ENCODE peak calls at places on chromosomes 7 and 10, in ten cellular contexts. N is EL, B is astrocyte of the cerebellum, K is astrocyte, I is lung, F is GM18507, J is NCI-H1092 treated with DMSO at 0.1 percent for 48 hours, M is iPS DF 6.9, T is amygdala, V is HEK293T. U is an unnamed sample.

GRCh38 chr7:25037325-25037724 is 57.3 kb upstream of the OSBPL3 start:
- DNase-seq in N (no peak), B (no peak), K (no peak), I (no peak), F (no peak), J (no peak), M (no peak), T (no peak), V (no peak), U (no peak)

GRCh38 chr10:119567978-119568377 is 25.5 kb upstream of the RGS10 start:
- DNase-seq in N (no peak), B (no peak), K (no peak), I (no peak), F (no peak), J (no peak), M (no peak), T (no peak), V (no peak), U (no peak)

GRCh38 chr10:26881600-26882331 is 21.0 kb upstream of the ABI1 start:
- DNase-seq in N (peak; percentile 60), B (peak; percentile 67), K (peak; percentile 47), I (no peak), F (no peak), J (peak; percentile 45), M (no peak), T (no peak), V (peak; percentile 57), U (peak; percentile 81)

GRCh38 chr7:24907311-24907886 is 72.6 kb downstream of the OSBPL3 start:
- DNase-seq in N (peak; percentile 74), B (no peak), K (peak; percentile 85), I (no peak), F (no peak), J (no peak), M (no peak), T (no peak), V (no peak), U (peak; percentile 90)

GRCh38 chr10:128854965-128855364 is 612.1 kb upstream of the MGMT start:
- DNase-seq in N (no peak), B (peak; percentile 69), K (peak; percentile 30), I (peak; percentile 84), F (no peak), J (no peak), M (no peak), T (no peak), V (no peak), U (no peak)

GRCh38 chr7:76343294-76343930 is 15.4 kb downstream of the YWHAG start:
- DNase-seq in N (no peak), B (no peak), K (no peak), I (no peak), F (no peak), J (no peak), M (no peak), T (no peak), V (no peak), U (peak; percentile 56)

GRCh38 chr7:123945938-123946337 is 20.9 kb downstream of the SPAM1 start:
- DNase-seq in N (no peak), B (no peak), K (no peak), I (no peak), F (no peak), J (no peak), M (no peak), T (no peak), V (no peak), U (no peak)

GRCh38 chr7:95585426-95585789 is 10.9 kb downstream of the PDK4 start:
- DNase-seq in N (no peak), B (no peak), K (no peak), I (no peak), F (no peak), J (no peak), M (no peak), T (no peak), V (no peak), U (no peak)

GRCh38 chr10:99661370-99661749 is 2.1 kb downstream of the ENTPD7 start:
- DNase-seq in N (peak; percentile 93), B (no peak), K (peak; percentile 86), I (no peak), F (no peak), J (no peak), M (no peak), T (no peak), V (no peak), U (peak; percentile 98)

GRCh38 chr10:50469778-50470193 is 154.0 kb downstream of the SGMS1 start:
- DNase-seq in N (no peak), B (no peak), K (no peak), I (no peak), F (no peak), J (no peak), M (no peak), T (no peak), V (no peak), U (no peak)

GRCh38 chr10:58237014-58237830 is 30.5 kb downstream of the IPMK start:
- DNase-seq in N (peak; percentile 90), B (peak; percentile 86), K (peak; percentile 95), I (no peak), F (no peak), J (no peak), M (no peak), T (no peak), V (no peak), U (peak; percentile 94)

GRCh38 chr7:6307762-6308161 is 35.3 kb upstream of the CYTH3 start:
- DNase-seq in N (peak; percentile 35), B (no peak), K (no peak), I (no peak), F (no peak), J (no peak), M (no peak), T (no peak), V (no peak), U (peak; percentile 57)

GRCh38 chr10:101008823-101009423 is 9.3 kb downstream of the LZTS2 start:
- DNase-seq in N (no peak), B (no peak), K (no peak), I (no peak), F (no peak), J (no peak), M (no peak), T (no peak), V (no peak), U (no peak)

GRCh38 chr10:90930971-90931841 is 10.3 kb upstream of the ANKRD1 start:
- DNase-seq in N (peak; percentile 97), B (peak; percentile 87), K (peak; percentile 98), I (peak; percentile 39), F (no peak), J (no peak), M (peak; percentile 55), T (no peak), V (peak; percentile 19), U (peak; percentile 74)

GRCh38 chr7:149845257-149845980 is 7.2 kb downstream of the ZNF862 start:
- DNase-seq in N (no peak), B (no peak), K (no peak), I (no peak), F (no peak), J (no peak), M (no peak), T (no peak), V (no peak), U (no peak)

GRCh38 chr7:66110861-66111260 is 3.8 kb upstream of the CRCP start:
- DNase-seq in N (peak; percentile 98), B (peak; percentile 85), K (peak; percentile 97), I (no peak), F (no peak), J (no peak), M (no peak), T (no peak), V (no peak), U (peak; percentile 98)

GRCh38 chr7:19408821-19409220 is 263.6 kb upstream of the FERD3L start:
- DNase-seq in N (no peak), B (no peak), K (no peak), I (no peak), F (no peak), J (no peak), M (no peak), T (no peak), V (no peak), U (no peak)

GRCh38 chr7:51126324-51126723 is 190.3 kb downstream of the COBL start:
- DNase-seq in N (no peak), B (no peak), K (no peak), I (no peak), F (no peak), J (no peak), M (no peak), T (no peak), V (no peak), U (no peak)

GRCh38 chr7:117673367-117673766 is 193.5 kb downstream of the CFTR start:
- DNase-seq in N (no peak), B (no peak), K (peak; percentile 16), I (peak; percentile 63), F (no peak), J (peak; percentile 98), M (no peak), T (no peak), V (no peak), U (no peak)

GRCh38 chr10:80137031-80137712 is 4.6 kb downstream of the PLAC9 start:
- DNase-seq in N (peak; percentile 20), B (no peak), K (no peak), I (no peak), F (no peak), J (no peak), M (no peak), T (no peak), V (no peak), U (no peak)

GRCh38 chr10:13765641-13766341 is 179.0 kb downstream of the PRPF18 start:
- DNase-seq in N (no peak), B (no peak), K (peak; percentile 27), I (no peak), F (no peak), J (no peak), M (no peak), T (no peak), V (no peak), U (no peak)

GRCh38 chr7:2982831-2983230 is 60.8 kb downstream of the CARD11 start:
- DNase-seq in N (no peak), B (no peak), K (no peak), I (no peak), F (no peak), J (no peak), M (no peak), T (no peak), V (no peak), U (no peak)

GRCh38 chr7:158731761-158732160 is 27.2 kb upstream of the NCAPG2 start:
- DNase-seq in N (no peak), B (no peak), K (no peak), I (no peak), F (no peak), J (no peak), M (no peak), T (no peak), V (no peak), U (no peak)

GRCh38 chr10:4983615-4984216 is 19.9 kb downstream of the AKR1C2 start:
- DNase-seq in N (no peak), B (no peak), K (no peak), I (no peak), F (no peak), J (no peak), M (no peak), T (no peak), V (no peak), U (no peak)

GRCh38 chr7:30160329-30160728 is 25.5 kb downstream of the MTURN start:
- DNase-seq in N (no peak), B (no peak), K (no peak), I (no peak), F (no peak), J (no peak), M (no peak), T (no peak), V (no peak), U (no peak)

GRCh38 chr10:75542902-75543301 is 111.5 kb downstream of the LRMDA start:
- DNase-seq in N (peak; percentile 5), B (peak; percentile 47), K (peak; percentile 89), I (no peak), F (no peak), J (no peak), M (no peak), T (no peak), V (peak; percentile 32), U (no peak)

GRCh38 chr7:26574476-26574875 is 282.8 kb downstream of the SNX10 start:
- DNase-seq in N (peak; percentile 62), B (no peak), K (no peak), I (no peak), F (no peak), J (no peak), M (no peak), T (no peak), V (no peak), U (peak; percentile 41)